ENCODE peak calls at places on chromosomes 16 and 17, in seven cellular contexts. V is A549, N is IMR-90, J is K562, M is HepG2, U is GM12878, E is H1. A is an unnamed sample.

GRCh38 chr16:88456356-88457292 is 3.5 kb downstream of the ZFPM1 start:
- DNase-seq in V (no peak), N (no peak), J (no peak), M (no peak), U (no peak), E (no peak), A (no peak)

GRCh38 chr16:67760831-67761230 is 41.7 kb upstream of the GFOD2 start:
- DNase-seq in V (no peak), N (no peak), J (no peak), M (no peak), U (no peak), E (no peak), A (no peak)

GRCh38 chr16:59633996-59634579 is 900.0 kb upstream of the GOT2 start:
- DNase-seq in V (no peak), N (peak), J (no peak), M (no peak), U (no peak), E (no peak), A (no peak)

GRCh38 chr16:12545792-12546342 is 257.8 kb downstream of the CPPED1 start:
- DNase-seq in V (no peak), N (no peak), J (no peak), M (no peak), U (peak), E (no peak), A (no peak)

GRCh38 chr16:20243731-20244281 is 83.5 kb downstream of the GP2 start:
- DNase-seq in V (no peak), N (no peak), J (no peak), M (no peak), U (no peak), E (no peak), A (no peak)

GRCh38 chr17:64779344-64780095 is 117.4 kb upstream of the SMURF2 start:
- DNase-seq in V (no peak), N (no peak), J (no peak), M (no peak), U (no peak), E (no peak), A (no peak)

GRCh38 chr17:76840884-76841775 is 27.1 kb upstream of the MGAT5B start:
- DNase-seq in V (no peak), N (no peak), J (no peak), M (no peak), U (no peak), E (no peak), A (peak)

GRCh38 chr17:80845863-80846671 is 145.6 kb upstream of the CHMP6 start:
- DNase-seq in V (no peak), N (no peak), J (no peak), M (no peak), U (no peak), E (no peak), A (no peak)

GRCh38 chr17:37488009-37488604 is 1.6 kb upstream of the DUSP14 start:
- DNase-seq in V (peak), N (peak), J (peak), M (peak), U (no peak), E (no peak), A (peak)

GRCh38 chr16:75599452-75600277 is 23.4 kb downstream of the ADAT1 start:
- DNase-seq in V (no peak), N (peak), J (no peak), M (no peak), U (no peak), E (no peak), A (no peak)

GRCh38 chr16:1917056-1917664 is 1.1 kb downstream of the HS3ST6 start:
- DNase-seq in V (no peak), N (no peak), J (no peak), M (no peak), U (no peak), E (no peak), A (no peak)

GRCh38 chr16:5042574-5043171 is 8.9 kb upstream of the NAGPA start:
- DNase-seq in V (no peak), N (peak), J (no peak), M (peak), U (no peak), E (no peak), A (no peak)

GRCh38 chr17:75587718-75588545 is at the start of gene MYO15B:
- DNase-seq in V (no peak), N (no peak), J (peak), M (no peak), U (no peak), E (no peak), A (no peak)

GRCh38 chr16:78669994-78670393 is 570.5 kb downstream of the WWOX start:
- DNase-seq in V (no peak), N (no peak), J (no peak), M (no peak), U (no peak), E (no peak), A (no peak)

GRCh38 chr16:47371615-47372014 is 89.2 kb downstream of the ITFG1 start:
- DNase-seq in V (no peak), N (no peak), J (no peak), M (no peak), U (no peak), E (no peak), A (no peak)

GRCh38 chr16:47370536-47370935 is 90.3 kb downstream of the ITFG1 start:
- DNase-seq in V (no peak), N (no peak), J (no peak), M (no peak), U (no peak), E (no peak), A (no peak)

DNA sequence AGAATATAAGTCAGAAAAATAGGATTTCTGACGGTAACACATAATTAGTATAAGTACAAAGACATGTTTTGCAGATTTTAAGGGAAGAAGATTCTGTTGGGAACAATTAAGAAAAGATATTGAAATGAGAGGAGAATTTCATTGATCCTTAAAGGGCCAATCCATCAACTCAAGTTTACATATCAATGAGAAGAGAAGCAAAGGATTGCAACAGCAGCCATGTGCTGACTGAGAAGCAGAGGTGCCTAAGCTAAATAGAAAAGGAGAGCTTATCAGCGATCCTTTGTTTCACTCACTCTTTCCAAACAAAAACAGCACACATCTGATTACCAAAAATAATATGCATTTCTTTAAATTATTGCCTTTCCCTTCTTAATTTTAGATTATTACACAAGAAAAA is 94.6 kb downstream of the ITFG1 start:
- DNase-seq in V (no peak), N (no peak), J (no peak), M (no peak), U (no peak), E (no peak), A (no peak)
- TF ChIP-seq CTCF in V (no peak), N (no peak), J (no peak), M (no peak), U (no peak), E (no peak), A (no peak)

GRCh38 chr17:71325886-71326285 is 794.9 kb upstream of the SOX9 start:
- DNase-seq in V (no peak), N (no peak), J (no peak), M (no peak), U (no peak), E (no peak), A (no peak)
- TF ChIP-seq RFX5 in V (no peak), N (no peak), J (no peak), M (no peak), U (no peak), E (no peak), A (no peak)

GRCh38 chr16:85894266-85894665 is 4.7 kb upstream of the IRF8 start:
- DNase-seq in V (no peak), N (no peak), J (no peak), M (peak), U (no peak), E (no peak), A (no peak)
- TF ChIP-seq CTCF in V (peak), N (no peak), J (no peak), M (peak), U (peak), E (peak), A (no peak)

GRCh38 chr16:23145608-23146007 is 3.6 kb downstream of the USP31 start:
- DNase-seq in V (no peak), N (peak), J (no peak), M (no peak), U (no peak), E (no peak), A (no peak)
- TF ChIP-seq RFX5 in V (no peak), N (no peak), J (no peak), M (no peak), U (no peak), E (no peak), A (no peak)

DNA sequence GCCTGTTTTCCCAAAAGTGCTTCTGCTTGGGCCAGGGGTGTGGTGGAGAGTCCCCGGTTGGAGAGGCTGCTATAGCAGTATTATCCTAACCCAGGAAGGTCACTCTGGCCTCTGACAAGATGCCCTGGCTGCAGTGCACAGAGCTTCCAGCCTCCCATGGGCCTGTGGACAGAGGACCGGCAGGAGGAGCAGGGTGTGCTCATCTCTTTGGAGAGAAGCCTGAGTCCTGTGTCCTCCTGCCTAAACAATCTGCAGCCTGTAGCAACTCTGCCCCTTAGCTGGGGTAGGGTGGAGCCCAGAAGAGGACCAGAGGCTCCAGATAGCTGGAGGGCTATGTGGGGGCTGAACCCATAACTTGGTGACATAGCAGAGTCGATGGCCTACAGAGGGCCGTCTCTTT is 78.0 kb downstream of the MPRIP start:
- DNase-seq in V (no peak), N (no peak), J (no peak), M (no peak), U (no peak), E (no peak), A (no peak)
- TF ChIP-seq CTCF in V (no peak), N (no peak), J (no peak), M (no peak), U (no peak), E (no peak), A (no peak)

GRCh38 chr17:22268214-22268911 is 576.0 kb downstream of the KCNJ18 start:
- DNase-seq in V (no peak), N (no peak), J (peak), M (no peak), U (no peak), E (no peak), A (peak)
- TF ChIP-seq RFX5 in V (no peak), N (no peak), J (no peak), M (no peak), U (no peak), E (no peak), A (no peak)